ENCODE peak calls at places on chromosomes 3 and 15, in four cellular contexts. One of them, this sample, is unnamed.

GRCh38 chr15:92645731-92646130 is 9.8 kb downstream of the FAM174B start:
- DNase-seq in aorta: no peak
- DNase-seq in transverse colon: no peak
- DNase-seq in HFF-Myc: no peak
- DNase-seq in this sample: no peak

GRCh38 chr3:141979050-141979671 is 102.7 kb downstream of the ATP1B3 start:
- DNase-seq in HFF-Myc: peak
- DNase-seq in aorta: no peak
- DNase-seq in transverse colon: no peak
- DNase-seq in this sample: peak

GRCh38 chr3:192080336-192080735 is 619.4 kb downstream of the PYDC2 start:
- DNase-seq in aorta: no peak
- DNase-seq in transverse colon: no peak
- DNase-seq in HFF-Myc: no peak
- DNase-seq in this sample: no peak

GRCh38 chr3:146035366-146035765 is 125.6 kb downstream of the PLOD2 start:
- DNase-seq in aorta: no peak
- DNase-seq in transverse colon: no peak
- DNase-seq in HFF-Myc: no peak
- DNase-seq in this sample: peak

GRCh38 chr3:77041156-77041696 is 1.3 kb downstream of the ROBO2 start:
- DNase-seq in aorta: no peak
- DNase-seq in HFF-Myc: no peak
- DNase-seq in transverse colon: no peak
- DNase-seq in this sample: no peak

GRCh38 chr3:136042608-136043221 is 77.2 kb downstream of the PPP2R3A start:
- DNase-seq in HFF-Myc: peak
- DNase-seq in aorta: no peak
- DNase-seq in transverse colon: no peak
- DNase-seq in this sample: peak

GRCh38 chr3:41208507-41208906 is 9.2 kb downstream of the CTNNB1 start:
- DNase-seq in aorta: no peak
- DNase-seq in HFF-Myc: no peak
- DNase-seq in transverse colon: no peak
- DNase-seq in this sample: no peak

GRCh38 chr3:61420136-61420759 is 141.1 kb upstream of the PTPRG start:
- DNase-seq in HFF-Myc: no peak
- DNase-seq in aorta: no peak
- DNase-seq in transverse colon: no peak
- DNase-seq in this sample: no peak

GRCh38 chr15:50275908-50276307 is 10.4 kb upstream of the HDC start:
- DNase-seq in HFF-Myc: no peak
- DNase-seq in aorta: no peak
- DNase-seq in transverse colon: no peak
- DNase-seq in this sample: no peak

GRCh38 chr3:54892168-54892567 is 35.7 kb downstream of the LRTM1 start:
- DNase-seq in aorta: no peak
- DNase-seq in HFF-Myc: no peak
- DNase-seq in transverse colon: no peak
- DNase-seq in this sample: no peak

GRCh38 chr15:73538123-73538522 is 95.1 kb downstream of the NPTN start:
- DNase-seq in aorta: no peak
- DNase-seq in transverse colon: no peak
- DNase-seq in HFF-Myc: no peak
- DNase-seq in this sample: no peak

DNA sequence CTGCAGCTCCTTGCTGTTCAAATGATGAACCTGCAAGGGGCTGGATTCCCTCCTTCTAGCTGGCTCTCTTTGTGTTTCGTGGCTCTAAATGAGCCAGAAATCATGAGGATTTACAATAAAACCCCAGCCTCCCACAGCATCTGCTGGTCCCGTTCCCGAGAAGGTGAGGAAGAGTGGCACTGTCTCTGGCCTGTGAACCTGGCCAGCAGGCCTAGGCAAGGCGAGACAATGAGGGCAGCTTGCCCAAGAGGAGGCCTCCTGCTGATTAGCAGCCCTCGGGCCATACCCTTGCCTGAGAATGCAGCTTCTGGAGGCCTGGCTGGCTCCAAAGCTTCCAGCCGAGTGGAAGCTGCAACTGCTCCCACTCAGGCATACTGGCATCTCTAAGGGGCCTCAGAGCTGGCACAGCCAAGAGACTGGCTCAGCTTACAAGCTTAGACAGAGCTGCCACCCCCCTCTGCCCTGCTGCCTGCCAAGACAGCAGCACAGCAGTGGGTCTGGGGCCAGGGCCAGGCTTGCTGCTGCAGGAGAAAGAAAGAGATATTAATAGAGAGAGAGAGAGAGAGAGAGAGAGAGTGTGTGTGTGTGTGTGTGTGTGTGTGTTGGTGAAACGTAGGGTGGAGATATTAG is 76.5 kb downstream of the HMG20A start:
- DNase-seq in transverse colon: peak
- DNase-seq in HFF-Myc: no peak
- DNase-seq in aorta: peak
- DNase-seq in this sample: peak
- H3K4me3 ChIP-seq in transverse colon: peak
- H3K4me3 ChIP-seq in HFF-Myc: peak
- H3K4me3 ChIP-seq in aorta: no peak
- H3K4me3 ChIP-seq in this sample: no peak

GRCh38 chr3:11157406-11157805 is 3.1 kb downstream of the HRH1 start:
- DNase-seq in transverse colon: no peak
- DNase-seq in aorta: no peak
- DNase-seq in HFF-Myc: no peak
- DNase-seq in this sample: no peak

GRCh38 chr3:11156026-11156410 is 1.7 kb downstream of the HRH1 start:
- DNase-seq in HFF-Myc: no peak
- DNase-seq in transverse colon: no peak
- DNase-seq in aorta: no peak
- DNase-seq in this sample: no peak

GRCh38 chr3:11161666-11162065 is 7.4 kb downstream of the HRH1 start:
- DNase-seq in HFF-Myc: no peak
- DNase-seq in transverse colon: no peak
- DNase-seq in aorta: no peak
- DNase-seq in this sample: no peak

GRCh38 chr3:11162401-11163345 is 8.4 kb downstream of the HRH1 start:
- DNase-seq in aorta: no peak
- DNase-seq in transverse colon: no peak
- DNase-seq in HFF-Myc: no peak
- DNase-seq in this sample: no peak

GRCh38 chr3:11159421-11159904 is 5.2 kb downstream of the HRH1 start:
- DNase-seq in aorta: no peak
- DNase-seq in transverse colon: peak
- DNase-seq in HFF-Myc: peak
- DNase-seq in this sample: no peak
- H3K4me3 ChIP-seq in aorta: no peak
- H3K4me3 ChIP-seq in transverse colon: no peak
- H3K4me3 ChIP-seq in HFF-Myc: no peak
- H3K4me3 ChIP-seq in this sample: no peak

GRCh38 chr3:12194669-12195161 is 36.0 kb upstream of the TIMP4 start:
- DNase-seq in aorta: no peak
- DNase-seq in HFF-Myc: no peak
- DNase-seq in transverse colon: peak
- DNase-seq in this sample: no peak
- H3K4me3 ChIP-seq in aorta: no peak
- H3K4me3 ChIP-seq in HFF-Myc: no peak
- H3K4me3 ChIP-seq in transverse colon: no peak
- H3K4me3 ChIP-seq in this sample: no peak

GRCh38 chr3:56314842-56315241 is 153.4 kb downstream of the ERC2 start:
- DNase-seq in aorta: no peak
- DNase-seq in transverse colon: no peak
- DNase-seq in HFF-Myc: peak
- DNase-seq in this sample: peak

GRCh38 chr3:56303508-56303907 is 164.8 kb downstream of the ERC2 start:
- DNase-seq in aorta: no peak
- DNase-seq in HFF-Myc: no peak
- DNase-seq in transverse colon: no peak
- DNase-seq in this sample: peak

GRCh38 chr3:56304069-56304468 is 164.2 kb downstream of the ERC2 start:
- DNase-seq in transverse colon: no peak
- DNase-seq in aorta: no peak
- DNase-seq in HFF-Myc: no peak
- DNase-seq in this sample: no peak

DNA sequence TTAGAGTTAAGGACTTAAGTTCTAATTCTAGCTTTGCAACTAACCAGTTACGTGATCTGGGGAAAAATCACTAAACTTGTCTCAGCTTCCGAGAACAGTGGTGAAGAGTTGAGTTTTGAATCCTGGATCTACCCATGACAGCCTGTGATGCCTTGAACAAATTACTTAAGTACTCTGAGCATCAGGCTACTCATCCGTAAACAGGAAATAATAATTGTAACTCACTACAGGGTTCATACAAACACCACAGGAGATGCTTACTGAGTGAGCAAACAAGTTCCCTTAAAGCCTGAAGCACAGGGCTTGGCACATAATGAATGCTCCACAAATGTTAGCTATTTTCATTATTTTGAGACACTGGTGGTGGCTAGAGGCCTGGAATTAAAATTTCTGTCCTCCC is 158.8 kb downstream of the ERC2 start:
- DNase-seq in aorta: no peak
- DNase-seq in HFF-Myc: no peak
- DNase-seq in transverse colon: no peak
- DNase-seq in this sample: no peak
- H3K4me3 ChIP-seq in aorta: no peak
- H3K4me3 ChIP-seq in HFF-Myc: no peak
- H3K4me3 ChIP-seq in transverse colon: no peak
- H3K4me3 ChIP-seq in this sample: no peak

DNA sequence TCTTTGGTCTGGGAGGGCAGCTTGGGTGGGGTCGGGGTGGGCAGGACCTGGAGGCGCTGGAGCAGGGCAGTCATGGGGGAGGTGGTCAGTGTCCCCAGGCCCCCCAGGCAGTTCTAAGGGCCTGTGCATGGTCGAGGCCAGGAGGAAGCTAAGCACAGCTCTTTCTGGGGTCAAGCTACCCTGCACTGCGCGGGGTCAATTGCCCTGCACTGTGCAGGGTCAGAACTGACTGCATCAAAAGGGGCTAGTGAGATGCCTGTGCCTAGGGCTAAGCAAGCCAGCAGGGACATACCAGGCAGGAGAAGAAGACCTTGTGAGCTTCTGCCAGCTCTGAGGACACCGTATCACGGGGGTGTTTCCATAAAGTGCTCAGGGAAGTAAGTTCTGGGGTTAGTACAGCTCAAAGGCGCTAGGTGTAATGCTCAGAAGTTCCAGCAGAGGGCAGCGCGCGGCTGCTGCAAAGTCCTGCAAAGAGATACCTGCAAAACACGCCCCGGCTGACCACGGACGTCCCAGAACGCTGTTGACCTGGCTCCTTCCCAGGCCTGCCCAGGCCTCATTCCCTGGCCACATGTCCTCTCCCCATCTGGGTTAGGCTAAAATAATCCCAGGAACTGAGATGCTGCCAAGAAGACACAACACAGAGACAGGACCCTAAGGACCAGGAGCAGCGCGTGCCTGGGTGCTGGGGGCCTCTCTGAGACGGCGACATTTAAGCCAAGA is 18.8 kb upstream of the IQSEC1 start:
- DNase-seq in aorta: peak
- DNase-seq in HFF-Myc: peak
- DNase-seq in transverse colon: peak
- DNase-seq in this sample: no peak
- H3K4me3 ChIP-seq in aorta: no peak
- H3K4me3 ChIP-seq in HFF-Myc: no peak
- H3K4me3 ChIP-seq in transverse colon: no peak
- H3K4me3 ChIP-seq in this sample: no peak

GRCh38 chr3:12934431-12934830 is 93.1 kb upstream of the RPL32 start:
- DNase-seq in transverse colon: no peak
- DNase-seq in HFF-Myc: no peak
- DNase-seq in aorta: peak
- DNase-seq in this sample: peak
- H3K4me3 ChIP-seq in transverse colon: no peak
- H3K4me3 ChIP-seq in HFF-Myc: no peak
- H3K4me3 ChIP-seq in aorta: no peak
- H3K4me3 ChIP-seq in this sample: no peak

DNA sequence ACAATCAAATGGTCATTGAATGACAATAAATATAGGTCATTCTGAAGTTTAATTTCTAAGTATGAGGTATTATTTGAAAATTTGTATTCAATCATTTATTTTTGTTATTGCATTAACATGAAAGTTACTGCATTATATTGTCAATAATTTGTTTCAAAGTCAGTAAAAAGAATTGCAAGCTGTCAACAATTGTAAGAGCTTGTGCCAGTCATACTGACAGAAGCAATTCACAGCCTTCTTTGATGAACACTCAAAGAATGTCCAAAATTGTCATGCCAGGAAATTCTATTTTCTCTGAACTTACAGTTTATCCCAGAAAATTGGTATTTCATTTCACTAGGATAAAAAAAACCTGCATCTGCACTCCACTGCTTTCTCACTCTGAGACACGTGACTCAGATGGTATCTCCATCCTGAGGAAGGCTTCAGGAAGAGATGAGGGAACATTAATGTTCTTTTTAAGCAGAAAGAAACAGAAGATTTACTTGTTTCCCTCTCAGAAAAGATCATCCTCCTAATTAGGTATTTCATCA is 332.6 kb upstream of the CCDC54 start:
- DNase-seq in HFF-Myc: no peak
- DNase-seq in aorta: no peak
- DNase-seq in transverse colon: no peak
- DNase-seq in this sample: no peak
- H3K4me3 ChIP-seq in HFF-Myc: no peak
- H3K4me3 ChIP-seq in aorta: no peak
- H3K4me3 ChIP-seq in transverse colon: no peak
- H3K4me3 ChIP-seq in this sample: no peak

GRCh38 chr3:122998206-122998605 is 29.4 kb downstream of the SEMA5B start:
- DNase-seq in aorta: no peak
- DNase-seq in transverse colon: no peak
- DNase-seq in HFF-Myc: no peak
- DNase-seq in this sample: no peak

GRCh38 chr3:122993573-122993972 is 34.0 kb downstream of the SEMA5B start:
- DNase-seq in aorta: no peak
- DNase-seq in HFF-Myc: no peak
- DNase-seq in transverse colon: no peak
- DNase-seq in this sample: no peak

GRCh38 chr3:122994954-122995353 is 32.6 kb downstream of the SEMA5B start:
- DNase-seq in HFF-Myc: no peak
- DNase-seq in transverse colon: no peak
- DNase-seq in aorta: no peak
- DNase-seq in this sample: no peak

GRCh38 chr3:122998856-122999255 is 28.7 kb downstream of the SEMA5B start:
- DNase-seq in transverse colon: no peak
- DNase-seq in aorta: no peak
- DNase-seq in HFF-Myc: no peak
- DNase-seq in this sample: no peak

GRCh38 chr3:122996038-122996580 is 31.5 kb downstream of the SEMA5B start:
- DNase-seq in aorta: peak
- DNase-seq in HFF-Myc: no peak
- DNase-seq in transverse colon: no peak
- DNase-seq in this sample: no peak
- H3K4me3 ChIP-seq in aorta: no peak
- H3K4me3 ChIP-seq in HFF-Myc: no peak
- H3K4me3 ChIP-seq in transverse colon: no peak
- H3K4me3 ChIP-seq in this sample: no peak